ENCODE peak calls at places on chromosomes 3 and 15, in nine cellular contexts. P is fibroblast of lung, J is brain microvascular endothelial cell, H is AG04449, V is coronary artery, W is tibial artery, S is bronchial epithelial cell, F is AG10803, N is GM23248. R is an unnamed sample.

GRCh38 chr3:20051123-20051806 is 11.0 kb downstream of the KAT2B start:
- DNase-seq in P (no peak), J (no peak), H (no peak), V (no peak), W (no peak), S (peak), F (no peak), N (no peak), R (no peak)

GRCh38 chr3:27165348-27165747 is 203.8 kb downstream of the NEK10 start:
- DNase-seq in P (peak), J (peak), H (peak), V (no peak), W (no peak), S (no peak), F (peak), N (peak), R (peak)

GRCh38 chr15:31136016-31136415 is 34.5 kb upstream of the TRPM1 start:
- DNase-seq in P (no peak), J (no peak), H (no peak), V (no peak), W (no peak), S (no peak), F (no peak), N (no peak), R (no peak)

GRCh38 chr3:80350771-80351170 is 583.0 kb upstream of the ROBO1 start:
- DNase-seq in P (peak), J (peak), H (no peak), V (no peak), W (no peak), S (no peak), F (no peak), N (no peak), R (no peak)

GRCh38 chr3:194485471-194485875 is 1.3 kb downstream of the ATP13A3 start:
- DNase-seq in P (peak), J (no peak), H (no peak), V (no peak), W (no peak), S (peak), F (peak), N (peak), R (peak)

GRCh38 chr3:141465221-141465620 is 21.6 kb upstream of the RASA2 start:
- DNase-seq in P (peak), J (no peak), H (no peak), V (no peak), W (no peak), S (no peak), F (peak), N (peak), R (peak)

GRCh38 chr3:112010631-112011030 is 11.9 kb downstream of the TAGLN3 start:
- DNase-seq in P (no peak), J (no peak), H (no peak), V (no peak), W (no peak), S (no peak), F (no peak), N (no peak), R (peak)

GRCh38 chr3:128623762-128624176 is 26.8 kb downstream of the RPN1 start:
- DNase-seq in P (peak), J (peak), H (no peak), V (no peak), W (peak), S (no peak), F (peak), N (peak), R (peak)

GRCh38 chr3:62242846-62243245 is 130.5 kb downstream of the FEZF2 start:
- DNase-seq in P (no peak), J (no peak), H (no peak), V (no peak), W (no peak), S (no peak), F (no peak), N (no peak), R (no peak)

GRCh38 chr3:71579934-71580318 is 3.6 kb downstream of the FOXP1 start:
- DNase-seq in P (peak), J (peak), H (no peak), V (no peak), W (no peak), S (peak), F (peak), N (peak), R (peak)

GRCh38 chr15:87707076-87707475 is 549.5 kb downstream of the NTRK3 start:
- DNase-seq in P (no peak), J (no peak), H (no peak), V (peak), W (no peak), S (no peak), F (no peak), N (no peak), R (no peak)

GRCh38 chr3:64074091-64074490 is 50.8 kb upstream of the PSMD6 start:
- DNase-seq in P (no peak), J (no peak), H (no peak), V (no peak), W (no peak), S (peak), F (peak), N (peak), R (peak)

GRCh38 chr15:48144889-48145288 is 24.1 kb downstream of the SLC24A5 start:
- DNase-seq in P (peak), J (peak), H (no peak), V (no peak), W (no peak), S (no peak), F (peak), N (no peak), R (peak)

GRCh38 chr15:40747685-40748631 is 7.1 kb downstream of the RMDN3 start:
- DNase-seq in P (no peak), J (no peak), H (no peak), V (no peak), W (no peak), S (no peak), F (no peak), N (no peak), R (no peak)

GRCh38 chr3:85726241-85726640 is 767.5 kb downstream of the CADM2 start:
- DNase-seq in P (peak), J (no peak), H (no peak), V (no peak), W (no peak), S (peak), F (no peak), N (no peak), R (no peak)

GRCh38 chr15:49163678-49164077 is 6.4 kb upstream of the GALK2 start:
- DNase-seq in P (no peak), J (no peak), H (no peak), V (no peak), W (no peak), S (peak), F (no peak), N (peak), R (no peak)

GRCh38 chr3:190217081-190217480 is 96.4 kb upstream of the P3H2 start:
- DNase-seq in P (peak), J (no peak), H (no peak), V (no peak), W (no peak), S (peak), F (peak), N (peak), R (peak)

GRCh38 chr3:179421500-179421899 is 29.8 kb downstream of the GNB4 start:
- DNase-seq in P (peak), J (peak), H (no peak), V (no peak), W (peak), S (peak), F (peak), N (peak), R (peak)

GRCh38 chr3:72950801-72951200 is 45.8 kb upstream of the PPP4R2 start:
- DNase-seq in P (no peak), J (no peak), H (no peak), V (no peak), W (no peak), S (no peak), F (no peak), N (no peak), R (no peak)

GRCh38 chr3:53178246-53178645 is 17.2 kb downstream of the PRKCD start:
- DNase-seq in P (no peak), J (no peak), H (no peak), V (no peak), W (no peak), S (no peak), F (no peak), N (no peak), R (no peak)

GRCh38 chr3:106593381-106593780 is 724.6 kb upstream of the CBLB start:
- DNase-seq in P (no peak), J (no peak), H (no peak), V (no peak), W (no peak), S (no peak), F (no peak), N (no peak), R (no peak)

GRCh38 chr3:160697628-160698382 is 20.8 kb downstream of the ARL14 start:
- DNase-seq in P (peak), J (peak), H (peak), V (no peak), W (no peak), S (no peak), F (peak), N (peak), R (peak)

DNA sequence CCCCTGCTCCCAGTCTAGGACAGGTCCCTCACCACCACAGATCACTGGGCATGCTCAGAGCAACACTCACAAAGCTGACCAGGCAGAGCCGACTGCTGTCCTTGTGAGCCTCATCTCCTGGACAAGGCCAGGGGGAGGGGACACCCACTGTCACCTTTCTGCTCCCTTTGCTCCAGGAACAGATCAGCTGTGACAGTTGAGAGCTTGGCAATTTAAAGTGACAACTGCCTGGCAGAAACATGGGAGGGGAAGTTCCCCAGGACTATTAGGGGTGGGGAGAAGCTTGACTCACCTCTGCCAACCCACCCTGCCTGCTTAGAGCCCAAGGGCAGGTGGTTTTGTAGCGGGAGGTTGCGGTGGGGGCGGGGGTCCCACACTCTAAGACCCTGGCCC is 80.6 kb downstream of the IQSEC1 start:
- DNase-seq in P (no peak), J (no peak), H (no peak), V (no peak), W (no peak), S (no peak), F (no peak), N (no peak), R (no peak)
- H3K4me3 ChIP-seq in P (no peak), J (no peak), H (no peak), V (peak), W (no peak), S (no peak), F (no peak), N (no peak), R (no peak)

DNA sequence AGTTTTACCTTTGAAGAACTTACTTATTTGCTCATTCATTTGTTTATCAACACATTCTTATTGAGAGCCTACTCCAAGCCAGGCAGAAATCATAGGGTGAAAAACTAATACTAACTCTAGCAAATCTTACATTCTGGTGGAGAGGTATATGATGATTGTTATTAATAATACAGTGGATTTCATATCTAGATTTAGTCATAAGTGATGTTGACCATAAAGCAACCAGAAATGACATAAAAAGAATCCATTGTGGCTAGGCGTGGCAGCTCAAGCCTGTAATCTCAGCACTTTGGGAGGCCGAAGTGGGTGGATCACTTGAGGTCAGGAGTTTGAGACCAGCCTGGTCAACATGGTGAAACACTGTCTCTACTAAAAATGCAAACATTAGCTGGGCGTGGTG is 26.2 kb upstream of the IL20RB start:
- DNase-seq in P (no peak), J (no peak), H (no peak), V (no peak), W (no peak), S (no peak), F (no peak), N (no peak), R (no peak)
- H3K4me3 ChIP-seq in P (peak), J (no peak), H (no peak), V (peak), W (peak), S (peak), F (no peak), N (no peak), R (peak)

GRCh38 chr15:59995568-59996349 is 8.4 kb upstream of the FOXB1 start:
- DNase-seq in P (no peak), J (no peak), H (no peak), V (no peak), W (no peak), S (no peak), F (no peak), N (no peak), R (no peak)

GRCh38 chr15:59998256-59999063 is 5.7 kb upstream of the FOXB1 start:
- DNase-seq in P (no peak), J (no peak), H (no peak), V (no peak), W (no peak), S (no peak), F (no peak), N (no peak), R (no peak)

GRCh38 chr15:59999064-59999377 is 5.1 kb upstream of the FOXB1 start:
- DNase-seq in P (no peak), J (no peak), H (no peak), V (no peak), W (no peak), S (no peak), F (no peak), N (no peak), R (no peak)

GRCh38 chr15:59996498-59997041 is 7.5 kb upstream of the FOXB1 start:
- DNase-seq in P (no peak), J (no peak), H (no peak), V (no peak), W (no peak), S (no peak), F (no peak), N (no peak), R (no peak)

GRCh38 chr15:59997070-59997701 is 6.9 kb upstream of the FOXB1 start:
- DNase-seq in P (no peak), J (no peak), H (no peak), V (no peak), W (no peak), S (no peak), F (no peak), N (no peak), R (no peak)
- H3K4me3 ChIP-seq in P (no peak), J (no peak), H (no peak), V (peak), W (no peak), S (no peak), F (no peak), N (no peak), R (no peak)

GRCh38 chr3:173398111-173398479 is 551 bp downstream of the NLGN1 start:
- DNase-seq in P (peak), J (no peak), H (no peak), V (no peak), W (peak), S (peak), F (peak), N (peak), R (peak)
- H3K4me3 ChIP-seq in P (peak), J (peak), H (peak), V (peak), W (peak), S (peak), F (peak), N (peak), R (peak)

GRCh38 chr15:56820333-56820732 is 87.0 kb upstream of the ZNF280D start:
- DNase-seq in P (no peak), J (no peak), H (no peak), V (no peak), W (no peak), S (no peak), F (no peak), N (no peak), R (no peak)

GRCh38 chr15:56815247-56815646 is 81.9 kb upstream of the ZNF280D start:
- DNase-seq in P (no peak), J (no peak), H (no peak), V (no peak), W (no peak), S (no peak), F (no peak), N (no peak), R (no peak)

GRCh38 chr15:56814429-56814828 is 81.1 kb upstream of the ZNF280D start:
- DNase-seq in P (no peak), J (no peak), H (no peak), V (no peak), W (no peak), S (no peak), F (no peak), N (no peak), R (no peak)

GRCh38 chr15:56817266-56817665 is 84.0 kb upstream of the ZNF280D start:
- DNase-seq in P (peak), J (peak), H (no peak), V (no peak), W (no peak), S (peak), F (peak), N (peak), R (peak)

DNA sequence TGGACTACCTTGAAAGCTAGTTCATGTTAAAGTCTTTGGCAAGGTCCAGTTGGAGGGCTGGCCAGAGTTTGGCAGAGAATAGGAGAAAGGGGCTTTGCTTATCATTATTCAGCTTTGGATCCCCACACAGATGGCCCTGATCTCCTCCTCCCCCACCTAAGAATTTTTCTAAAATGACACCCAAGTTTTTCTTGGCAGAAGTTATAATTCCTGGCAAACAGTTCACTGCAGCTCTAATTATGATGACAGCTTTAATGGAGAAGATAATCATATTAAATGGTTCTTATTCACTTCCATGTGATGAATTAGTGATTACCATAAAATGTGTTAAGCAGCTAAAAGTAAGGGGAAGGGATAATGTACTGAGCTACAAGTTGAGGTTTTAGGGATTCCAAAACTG is 84.4 kb upstream of the ZNF280D start:
- DNase-seq in P (no peak), J (no peak), H (no peak), V (no peak), W (no peak), S (no peak), F (no peak), N (no peak), R (no peak)
- H3K4me3 ChIP-seq in P (no peak), J (no peak), H (no peak), V (no peak), W (no peak), S (no peak), F (no peak), N (no peak), R (no peak)

GRCh38 chr3:192326656-192327055 is 400.7 kb downstream of the FGF12 start:
- DNase-seq in P (no peak), J (no peak), H (no peak), V (no peak), W (no peak), S (no peak), F (no peak), N (no peak), R (no peak)

GRCh38 chr3:192336286-192336685 is 391.1 kb downstream of the FGF12 start:
- DNase-seq in P (no peak), J (no peak), H (no peak), V (no peak), W (no peak), S (no peak), F (no peak), N (no peak), R (no peak)

GRCh38 chr3:192331749-192332385 is 395.5 kb downstream of the FGF12 start:
- DNase-seq in P (no peak), J (no peak), H (no peak), V (no peak), W (no peak), S (no peak), F (no peak), N (no peak), R (no peak)

DNA sequence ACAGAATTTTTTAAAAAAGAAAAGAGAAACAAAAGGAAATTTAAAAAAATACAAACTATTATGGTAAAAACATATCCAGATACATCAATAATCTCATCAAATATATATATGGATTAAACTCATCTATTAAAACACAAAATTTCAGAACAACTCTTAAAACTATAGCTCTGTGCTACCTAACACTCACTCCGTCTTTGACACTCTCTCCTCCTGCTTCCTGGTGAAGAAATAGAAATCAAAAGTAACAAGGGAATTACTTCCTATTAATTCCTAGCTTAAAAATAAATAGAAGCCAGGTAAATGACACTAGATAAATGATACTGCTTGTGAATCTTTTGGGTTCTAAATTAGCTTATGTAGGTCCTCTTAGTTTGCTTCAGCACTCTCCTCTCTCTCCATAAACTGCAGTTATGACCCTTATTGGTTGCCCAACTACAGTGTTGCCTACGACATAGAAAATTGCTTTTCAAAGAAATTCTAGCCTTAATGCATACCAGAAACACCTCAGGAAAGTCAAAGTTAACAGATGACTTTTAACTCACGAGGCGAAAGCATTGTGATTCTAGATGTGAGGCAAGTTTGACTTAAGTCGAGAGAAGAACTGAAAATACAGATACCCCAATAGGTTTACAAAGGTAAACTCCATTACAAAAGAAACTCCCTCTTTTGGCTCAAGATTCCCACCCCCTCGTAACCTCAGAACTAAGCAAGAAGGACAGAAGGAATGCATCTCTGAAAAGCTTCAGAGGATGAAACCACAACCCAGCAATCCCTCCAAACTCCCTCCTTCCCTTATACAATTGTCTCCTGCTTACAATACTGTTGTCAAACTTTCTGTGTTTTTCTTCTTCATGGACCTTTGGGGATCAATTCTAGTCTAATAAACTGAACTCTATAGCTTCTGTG is 394.7 kb downstream of the FGF12 start:
- DNase-seq in P (peak), J (no peak), H (no peak), V (no peak), W (no peak), S (no peak), F (no peak), N (no peak), R (no peak)
- H3K4me3 ChIP-seq in P (no peak), J (no peak), H (no peak), V (no peak), W (no peak), S (no peak), F (no peak), N (no peak), R (no peak)

GRCh38 chr15:79970921-79971434 is at the start of gene BCL2A1:
- DNase-seq in P (peak), J (peak), H (peak), V (no peak), W (no peak), S (peak), F (peak), N (peak), R (peak)
- H3K4me3 ChIP-seq in P (peak), J (peak), H (no peak), V (peak), W (no peak), S (no peak), F (peak), N (peak), R (peak)

DNA sequence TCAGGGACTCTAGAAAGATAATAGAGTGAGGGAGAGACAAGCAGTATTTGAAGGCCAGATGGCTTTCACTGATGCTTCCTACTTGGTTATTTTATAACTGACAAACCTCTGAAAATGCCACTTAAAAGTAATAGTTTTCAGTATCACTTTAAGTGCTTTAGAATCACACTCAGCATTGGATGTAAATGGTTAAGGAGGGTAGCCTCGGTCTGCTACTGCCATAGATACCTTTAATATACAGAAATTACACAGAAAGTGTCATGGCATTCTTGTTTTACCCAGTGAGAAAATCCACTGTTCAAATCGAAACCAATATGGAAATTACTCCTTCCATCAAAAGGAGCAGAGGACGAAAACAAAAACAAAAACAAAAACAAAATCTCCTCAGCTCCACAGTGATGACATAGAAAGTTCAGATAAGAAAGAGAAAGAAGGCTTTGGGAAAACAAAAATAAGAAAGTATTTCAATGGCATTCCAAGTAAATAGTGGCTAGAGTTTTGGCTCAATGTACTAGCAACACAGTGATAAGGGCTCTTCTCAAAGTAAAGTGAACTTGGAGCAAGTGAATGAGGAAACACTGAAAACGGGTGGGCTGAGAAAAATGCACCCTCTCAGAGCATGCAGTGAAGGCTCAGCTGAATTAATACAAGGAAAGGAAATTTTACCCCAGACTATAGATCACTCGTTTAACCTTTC is 43.2 kb upstream of the CD47 start:
- DNase-seq in P (no peak), J (no peak), H (no peak), V (no peak), W (no peak), S (no peak), F (no peak), N (no peak), R (no peak)
- H3K4me3 ChIP-seq in P (no peak), J (no peak), H (no peak), V (no peak), W (no peak), S (no peak), F (no peak), N (no peak), R (no peak)